ENCODE peak calls at places on chromosome 11, in ten cellular contexts. J, X, A, F, T, P, D, V, I and O are unnamed samples.

GRCh38 chr11:843818-844692 is 1.4 kb downstream of the TSPAN4 start:
- DNase-seq in J (peak), X (no peak), A (no peak), F (no peak), T (no peak), P (peak), D (no peak), V (no peak), I (peak), O (no peak)

GRCh38 chr11:103926990-103927389 is 109.5 kb upstream of the DDI1 start:
- DNase-seq in J (no peak), X (no peak), A (no peak), F (no peak), T (no peak), P (no peak), D (no peak), V (no peak), I (no peak), O (no peak)

GRCh38 chr11:8100151-8100550 is 19.1 kb downstream of the TUB start:
- DNase-seq in J (no peak), X (no peak), A (no peak), F (no peak), T (no peak), P (no peak), D (no peak), V (no peak), I (no peak), O (no peak)

GRCh38 chr11:44316388-44317240 is 6.7 kb upstream of the ALX4 start:
- DNase-seq in J (no peak), X (no peak), A (no peak), F (no peak), T (no peak), P (no peak), D (no peak), V (peak), I (no peak), O (no peak)

GRCh38 chr11:121416909-121417567 is 35.1 kb upstream of the SORL1 start:
- DNase-seq in J (no peak), X (peak), A (peak), F (no peak), T (peak), P (peak), D (no peak), V (no peak), I (peak), O (peak)

GRCh38 chr11:17979770-17980371 is 33.0 kb downstream of the SERGEF start:
- DNase-seq in J (peak), X (peak), A (peak), F (peak), T (peak), P (peak), D (no peak), V (peak), I (peak), O (no peak)

GRCh38 chr11:82494988-82495432 is 238.7 kb downstream of the FAM181B start:
- DNase-seq in J (no peak), X (peak), A (no peak), F (no peak), T (peak), P (no peak), D (no peak), V (no peak), I (peak), O (no peak)

GRCh38 chr11:93024376-93024775 is 54.9 kb downstream of the MTNR1B start:
- DNase-seq in J (no peak), X (no peak), A (no peak), F (no peak), T (no peak), P (peak), D (no peak), V (no peak), I (no peak), O (no peak)

GRCh38 chr11:102592634-102593581 is 32.2 kb downstream of the MMP20 start:
- DNase-seq in J (no peak), X (peak), A (no peak), F (no peak), T (no peak), P (no peak), D (no peak), V (no peak), I (peak), O (no peak)

GRCh38 chr11:134579709-134580634 is 167.9 kb upstream of the B3GAT1 start:
- DNase-seq in J (no peak), X (no peak), A (no peak), F (no peak), T (no peak), P (no peak), D (no peak), V (no peak), I (no peak), O (no peak)